ENCODE peak calls at places on chromosomes 7 and 10, in nine cellular contexts. Z, U, W, T, Y, I, X, Q and J are unnamed samples.

GRCh38 chr7:31858051-31858450 is 171.0 kb downstream of the PPP1R17 start:
- DNase-seq in W (no peak), X (no peak), Q (no peak), I (no peak), T (no peak), U (no peak), Y (no peak), Z (no peak), J (no peak)

GRCh38 chr7:41967156-41967555 is 264.3 kb upstream of the INHBA start:
- DNase-seq in Q (no peak), T (no peak), U (no peak), X (no peak), I (peak), W (no peak), Y (no peak), Z (no peak), J (peak)

GRCh38 chr7:116211006-116211912 is 920 bp downstream of the TES start:
- DNase-seq in U (peak), Y (peak), X (peak), Q (peak), T (peak), I (peak), Z (peak), W (peak), J (peak)

GRCh38 chr10:109914966-109915365 is 8.3 kb downstream of the XPNPEP1 start:
- DNase-seq in Y (no peak), Z (no peak), Q (no peak), T (no peak), I (peak), W (no peak), X (peak), U (peak), J (no peak)

GRCh38 chr7:75915416-75916156 is 631 bp downstream of the POR start:
- DNase-seq in W (no peak), Q (no peak), T (no peak), Y (peak), X (no peak), I (no peak), U (peak), Z (peak), J (peak)

GRCh38 chr10:98664329-98665042 is 217.8 kb upstream of the HPS1 start:
- DNase-seq in U (peak), I (peak), X (peak), Q (no peak), T (no peak), Y (no peak), W (no peak), Z (peak), J (peak)

GRCh38 chr10:19824397-19825342 is 8.4 kb downstream of the PLXDC2 start:
- DNase-seq in Q (no peak), I (no peak), X (no peak), W (no peak), Z (no peak), Y (no peak), T (no peak), U (no peak), J (peak)

GRCh38 chr7:41313171-41313570 is 389.7 kb downstream of the INHBA start:
- DNase-seq in Q (no peak), Y (no peak), T (no peak), Z (no peak), U (no peak), I (no peak), W (no peak), X (no peak), J (no peak)

GRCh38 chr10:62356447-62356846 is 17.7 kb upstream of the ZNF365 start:
- DNase-seq in Z (no peak), X (no peak), T (no peak), I (no peak), Y (no peak), Q (no peak), U (no peak), W (no peak), J (no peak)

GRCh38 chr10:88113232-88113631 is 249.8 kb downstream of the PTEN start:
- DNase-seq in T (no peak), I (no peak), U (no peak), W (no peak), Q (no peak), X (no peak), Y (no peak), Z (no peak), J (peak)

GRCh38 chr10:115001506-115002381 is 63.7 kb downstream of the TRUB1 start:
- DNase-seq in I (no peak), W (peak), T (no peak), Z (no peak), X (no peak), Q (no peak), Y (no peak), U (no peak), J (no peak)

GRCh38 chr7:23759556-23760391 is 49.8 kb downstream of the STK31 start:
- DNase-seq in Q (no peak), T (no peak), X (peak), W (no peak), Z (no peak), I (peak), U (no peak), Y (no peak), J (peak)

GRCh38 chr7:100075418-100075817 is 6.1 kb downstream of the ZNF3 start:
- DNase-seq in I (no peak), W (no peak), Z (no peak), T (no peak), X (no peak), Q (no peak), Y (no peak), U (no peak), J (no peak)

GRCh38 chr7:125347264-125347663 is 417.6 kb upstream of the POT1 start:
- DNase-seq in U (no peak), T (no peak), I (no peak), Y (no peak), X (no peak), Q (no peak), W (no peak), Z (no peak), J (no peak)

GRCh38 chr7:92057375-92057774 is 76.9 kb downstream of the CYP51A1 start:
- DNase-seq in T (no peak), I (peak), X (no peak), Z (no peak), Q (no peak), U (no peak), W (no peak), Y (no peak), J (no peak)

GRCh38 chr10:91856637-91857036 is 52.6 kb downstream of the FGFBP3 start:
- DNase-seq in Z (no peak), X (peak), U (no peak), Q (no peak), W (no peak), I (no peak), T (no peak), Y (no peak), J (peak)